ENCODE peak calls at places on chromosome 6, in four cellular contexts. A is K562, E is IMR-90, O is GM12878. G is an unnamed sample. For H3K36me3, the result is how much of the 10 kb centered on the place peaks cover.

GRCh38 chr6:24522090-24522820 is 27.5 kb downstream of the ALDH5A1 start:
- DNase-seq in A (peak), O (peak), E (peak), G (no peak)

GRCh38 chr6:6931047-6932025 is 176.4 kb upstream of the RREB1 start:
- DNase-seq in E (no peak), O (peak), A (no peak), G (no peak)

GRCh38 chr6:16964553-16965499 is 137.0 kb upstream of the STMND1 start:
- DNase-seq in E (peak), O (peak), A (peak), G (peak)

GRCh38 chr6:2992330-2992979 is 7.2 kb upstream of the NQO2 start:
- DNase-seq in O (no peak), A (peak), E (no peak), G (no peak)

GRCh38 chr6:84635081-84635745 is 129.2 kb downstream of the TBX18 start:
- DNase-seq in E (peak), O (no peak), A (no peak), G (no peak)

GRCh38 chr6:1380625-1381396 is 8.6 kb upstream of the FOXF2 start:
- DNase-seq in E (no peak), O (no peak), A (no peak), G (no peak)

GRCh38 chr6:80214436-80215022 is 108.1 kb downstream of the BCKDHB start:
- DNase-seq in E (peak), A (peak), O (no peak), G (peak)

GRCh38 chr6:36155662-36156061 is 25.3 kb downstream of the MAPK13 start:
- DNase-seq in O (no peak), E (no peak), A (no peak), G (no peak)

GRCh38 chr6:127347188-127347587 is 3.8 kb upstream of the ECHDC1 start:
- DNase-seq in O (no peak), A (no peak), E (no peak), G (no peak)

GRCh38 chr6:44650495-44650894 is 263.0 kb downstream of the CDC5L start:
- DNase-seq in O (no peak), E (no peak), A (no peak), G (no peak)

GRCh38 chr6:28600188-28600587 is 74.5 kb downstream of the GPX5 start:
- DNase-seq in A (no peak), O (no peak), E (no peak), G (no peak)

GRCh38 chr6:26250806-26251075 is 114.3 kb upstream of the BTN3A2 start:
- DNase-seq in E (peak), O (no peak), A (no peak), G (no peak)

GRCh38 chr6:37188962-37189510 is 19.1 kb downstream of the PIM1 start:
- DNase-seq in A (no peak), E (no peak), O (no peak), G (no peak)

GRCh38 chr6:24537771-24538385 is 43.1 kb downstream of the ALDH5A1 start:
- DNase-seq in A (no peak), E (peak), O (no peak), G (no peak)

DNA sequence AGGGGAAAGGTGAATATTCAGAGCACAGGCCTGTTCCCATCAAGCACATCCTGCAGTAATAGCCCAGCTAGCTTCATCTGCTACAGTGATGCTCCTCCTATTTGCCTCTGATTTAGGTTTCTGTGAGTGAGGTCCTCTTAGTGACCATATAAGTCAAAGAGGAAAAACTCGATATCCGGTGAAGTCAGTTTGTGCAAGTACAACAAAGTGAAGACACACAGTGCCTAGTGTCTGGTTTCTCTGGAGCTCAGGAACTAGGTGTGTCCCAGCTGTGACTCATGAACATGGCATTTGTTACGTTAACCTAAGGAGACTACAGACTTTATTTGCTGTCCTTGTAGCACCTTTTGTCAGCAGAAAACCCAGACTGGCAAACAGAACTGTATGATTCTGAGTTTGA is 33.9 kb downstream of the EDN1 start:
- DNase-seq in O (no peak), A (no peak), E (peak), G (peak)
- TF ChIP-seq FOS in O (no peak), A (no peak), E (no peak), G (peak)

DNA sequence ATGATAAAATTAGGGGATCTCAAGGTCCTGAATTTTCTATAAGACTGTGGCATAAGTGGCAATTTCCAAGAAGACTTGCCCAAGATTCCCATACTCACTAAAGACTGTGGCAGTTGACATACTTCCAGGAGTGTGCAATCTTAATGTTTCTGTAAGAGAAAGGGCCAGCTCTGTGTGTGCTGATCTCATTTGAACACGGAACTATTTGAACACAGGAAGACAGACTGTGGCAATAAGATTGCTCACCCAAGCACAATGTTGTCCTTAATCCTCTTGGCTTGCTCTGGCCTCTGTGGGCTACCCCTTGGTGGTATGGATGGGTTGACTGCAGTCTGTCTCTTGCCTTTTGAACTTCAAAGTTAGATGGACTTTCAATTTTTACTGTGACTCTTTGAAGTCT is 151.4 kb downstream of the PHF3 start:
- DNase-seq in A (no peak), E (peak), O (no peak), G (no peak)
- H2AFZ ChIP-seq in A (no peak), E (no peak), O (no peak), G (no peak)

DNA sequence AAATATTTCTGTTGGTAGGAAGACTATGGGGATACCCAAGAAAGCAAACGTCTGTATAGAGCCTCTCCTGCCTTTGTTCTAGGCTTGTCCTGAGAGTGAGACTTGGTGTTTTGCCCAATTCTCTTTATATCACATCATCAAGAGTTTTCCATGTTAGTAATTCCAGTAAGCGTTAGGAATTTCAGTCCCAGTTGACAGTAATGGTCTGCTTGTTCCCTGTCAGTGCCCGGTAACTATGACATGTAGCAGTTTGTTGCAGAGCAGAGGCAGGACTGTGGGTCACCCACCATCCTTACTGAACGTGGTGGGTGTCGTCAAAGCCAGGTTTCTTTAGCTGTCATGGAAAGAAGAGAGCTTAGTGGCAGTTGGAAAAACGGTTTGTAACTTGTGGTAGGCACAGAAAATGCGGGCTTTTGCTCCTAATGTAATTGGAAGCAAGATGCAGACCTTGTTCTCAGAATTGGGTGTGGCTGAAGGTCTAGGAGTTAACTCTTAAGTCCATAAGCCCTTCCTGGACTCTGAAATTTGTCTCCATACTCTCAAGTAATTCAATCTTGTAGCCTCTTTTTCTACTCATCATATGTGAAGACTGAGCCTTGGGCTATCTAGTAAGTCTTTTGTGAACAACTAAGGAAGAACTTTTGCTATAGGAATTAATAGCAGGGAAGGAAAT is 188.8 kb downstream of the TMEM242 start:
- DNase-seq in O (no peak), E (peak), A (peak), G (no peak)
- H3K36me3 ChIP-seq in O (under half), E (under half), A (under half), G (under half)

DNA sequence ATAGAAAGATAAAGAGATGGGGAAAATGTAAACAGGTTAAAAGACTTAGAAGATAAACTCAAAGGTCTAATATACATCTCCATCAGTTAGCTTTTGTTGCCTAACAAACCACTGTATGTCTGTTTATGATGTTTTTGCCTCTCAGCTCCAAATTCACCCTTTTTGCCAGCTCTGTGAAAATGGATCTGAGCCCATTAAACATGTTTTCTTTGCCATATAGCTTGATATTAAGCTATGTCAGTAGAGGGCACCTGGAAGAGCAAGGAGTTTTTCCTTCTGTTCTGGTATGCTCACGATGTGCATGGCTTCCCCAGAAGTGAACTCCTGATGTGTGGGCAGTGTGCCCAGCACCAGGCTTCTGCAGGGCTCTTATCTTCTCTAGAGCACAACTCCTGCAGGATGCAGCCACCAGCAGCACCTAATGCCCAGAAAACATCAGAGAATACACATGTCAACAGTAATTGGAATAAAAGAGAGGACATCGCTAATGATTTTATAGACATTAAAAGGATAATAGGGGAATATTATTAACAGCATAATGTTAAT is 14.6 kb upstream of the SNX9 start:
- DNase-seq in E (no peak), O (no peak), A (no peak), G (no peak)
- TF ChIP-seq FOS in E (no peak), O (no peak), A (no peak), G (no peak)

DNA sequence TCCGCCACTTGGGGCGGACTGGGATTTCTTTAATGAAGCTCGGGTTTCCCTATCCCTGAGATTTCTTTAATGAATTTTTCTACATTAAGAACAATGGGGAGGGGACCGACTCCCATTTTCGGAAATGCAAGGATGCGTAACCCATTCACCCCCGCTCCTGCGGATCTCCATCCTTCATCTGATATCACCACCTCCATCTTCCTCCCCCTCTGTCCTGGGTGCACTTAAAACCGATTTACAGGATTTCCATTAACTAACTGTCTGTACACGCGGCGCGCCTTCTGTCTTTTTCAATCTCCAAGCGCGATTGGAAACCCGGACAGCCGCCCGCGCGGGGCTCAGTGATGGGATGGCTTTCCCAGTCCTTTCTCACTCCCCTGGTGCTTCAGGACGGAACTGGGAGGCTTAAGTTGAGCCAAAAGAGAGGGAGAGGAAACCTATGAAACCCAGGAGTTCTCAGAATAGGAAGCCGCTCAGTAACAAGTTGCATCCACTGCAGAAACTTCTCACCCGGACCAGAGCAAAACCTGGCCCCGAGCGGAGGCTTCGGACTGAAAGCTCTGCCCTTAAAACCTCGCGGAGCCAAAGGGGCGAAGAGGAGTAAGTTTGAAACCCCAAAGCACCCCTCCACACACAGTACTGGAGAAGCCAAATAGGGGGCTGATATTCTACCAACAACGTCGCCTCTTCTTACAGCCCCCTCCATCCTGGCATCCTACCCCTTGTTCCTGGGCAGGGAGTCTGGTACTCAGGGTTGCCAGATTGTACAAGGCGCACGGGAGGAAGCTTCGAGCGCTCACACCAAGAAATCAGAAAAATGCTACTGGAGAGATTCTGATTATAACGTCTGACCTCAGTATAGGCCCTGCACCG is 721 bp upstream of the COL12A1 start:
- DNase-seq in A (no peak), O (no peak), E (no peak), G (peak)
- H2AFZ ChIP-seq in A (no peak), O (no peak), E (peak), G (peak)

GRCh38 chr6:106788761-106789160 is 159.4 kb downstream of the QRSL1 start:
- DNase-seq in A (no peak), O (no peak), E (no peak), G (no peak)
- H3K36me3 ChIP-seq in A (under half), O (under half), E (under half), G (under half)

DNA sequence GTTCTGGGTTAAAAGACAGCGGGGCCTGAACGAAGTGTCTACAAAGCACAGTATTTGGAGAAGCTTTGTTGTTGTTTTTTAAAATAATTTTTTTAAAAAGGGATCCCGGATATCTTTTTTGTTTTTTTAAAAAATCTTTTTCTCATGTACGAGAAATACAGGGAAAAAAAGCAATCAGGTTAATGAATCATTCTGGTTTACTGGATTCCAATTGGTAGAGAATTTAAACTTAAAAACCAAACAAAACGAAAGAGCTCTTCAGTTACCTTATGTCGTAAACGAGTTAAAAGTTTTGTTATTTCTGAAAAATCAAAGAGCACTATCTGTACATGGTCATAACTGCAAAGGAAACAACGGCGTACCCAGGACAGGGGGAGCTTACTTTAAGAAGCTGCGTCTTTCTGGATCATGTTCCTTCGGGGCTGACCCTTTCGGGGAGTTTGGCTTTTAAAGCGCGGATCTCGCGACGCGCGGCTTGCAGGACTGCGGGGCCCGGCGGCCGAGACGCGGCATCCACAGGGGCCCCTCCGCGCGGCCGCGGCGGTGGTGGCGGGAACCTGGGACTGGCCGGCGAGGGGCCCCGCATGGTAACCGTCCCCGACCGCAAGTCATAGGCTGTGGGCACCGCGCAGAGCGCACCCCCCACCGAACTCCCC is 927 bp downstream of the IL20RA start:
- DNase-seq in A (no peak), O (no peak), E (peak), G (peak)
- TF ChIP-seq FOS in A (no peak), O (no peak), E (no peak), G (no peak)

GRCh38 chr6:14022673-14023072 is 94.9 kb upstream of the CD83 start:
- DNase-seq in A (no peak), O (no peak), E (no peak), G (no peak)

GRCh38 chr6:14026831-14027539 is 90.6 kb upstream of the CD83 start:
- DNase-seq in E (peak), A (no peak), O (no peak), G (peak)

GRCh38 chr6:14025160-14025559 is 92.4 kb upstream of the CD83 start:
- DNase-seq in E (no peak), A (no peak), O (no peak), G (no peak)

GRCh38 chr6:14021449-14021848 is 96.1 kb upstream of the CD83 start:
- DNase-seq in A (no peak), E (no peak), O (no peak), G (no peak)

DNA sequence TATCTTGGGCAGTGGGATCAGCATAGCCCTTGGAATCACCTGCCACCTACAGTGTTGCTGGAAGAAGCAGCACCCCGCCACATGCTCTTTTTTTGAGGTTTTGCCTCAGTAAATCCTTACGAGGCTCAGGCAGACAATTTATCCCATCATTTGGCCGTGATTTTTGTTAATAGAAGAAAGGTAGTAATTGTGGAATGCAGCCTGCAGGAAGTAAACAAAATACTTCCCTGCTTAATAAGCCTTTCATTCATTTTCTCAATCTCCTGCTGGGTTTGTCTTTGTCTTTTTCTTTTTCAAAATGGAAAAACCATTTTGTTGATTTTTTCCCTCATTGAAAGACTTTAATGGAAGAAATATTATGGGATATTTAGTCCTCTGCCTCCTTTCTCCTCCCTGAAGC is 93.7 kb upstream of the CD83 start:
- DNase-seq in O (no peak), A (no peak), E (no peak), G (no peak)
- H2AFZ ChIP-seq in O (no peak), A (no peak), E (peak), G (no peak)

GRCh38 chr6:106290032-106290431 is 35.5 kb downstream of the ATG5 start:
- DNase-seq in O (no peak), E (no peak), A (no peak), G (no peak)
- H3K36me3 ChIP-seq in O (under half), E (under half), A (under half), G (under half)

DNA sequence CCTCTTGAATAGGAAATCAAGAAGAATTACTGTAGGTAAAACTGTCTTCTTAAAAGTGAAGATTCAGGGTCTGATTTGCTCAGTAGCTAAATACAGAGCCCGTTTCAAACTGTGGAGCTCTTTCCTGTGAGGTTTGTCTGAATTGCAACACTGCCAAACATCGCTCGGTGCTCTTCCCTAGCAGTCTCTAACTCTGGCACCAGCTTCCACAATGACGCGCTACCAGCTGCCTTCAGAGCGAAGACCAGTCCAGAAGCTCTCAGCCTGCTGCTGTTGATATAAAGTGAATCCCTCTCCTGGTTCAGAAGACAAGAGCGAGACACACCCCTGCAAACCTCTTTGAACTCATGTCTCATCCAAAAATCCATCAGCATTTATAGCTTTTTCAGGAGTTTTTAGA is 447.0 kb downstream of the LMBRD1 start:
- DNase-seq in O (no peak), A (no peak), E (no peak), G (no peak)
- TF ChIP-seq FOS in O (no peak), A (no peak), E (no peak), G (no peak)